ENCODE peak calls at places on chromosomes 1 and 21, in ten cellular contexts. M, D, A, F, E, G, V, X, K and Z are unnamed samples. For H3K4me1, the result is how much of the 10 kb centered on the place peaks cover.

GRCh38 chr1:107544285-107544684 is 403.4 kb downstream of the NTNG1 start:
- DNase-seq in M (no peak), D (no peak), A (no peak), F (no peak), E (no peak), G (no peak), V (no peak), X (no peak), K (no peak), Z (no peak)

GRCh38 chr1:206001476-206001888 is 1.7 kb downstream of the RAB7B start:
- DNase-seq in M (no peak), D (no peak), A (peak), F (peak), E (peak), G (peak), V (no peak), X (no peak), K (peak), Z (peak)

GRCh38 chr1:44038876-44039657 is 7.8 kb upstream of the SLC6A9 start:
- DNase-seq in M (no peak), D (no peak), A (peak), F (no peak), E (no peak), G (no peak), V (no peak), X (no peak), K (no peak), Z (no peak)

GRCh38 chr1:156128749-156129682 is 14.5 kb downstream of the LMNA start:
- DNase-seq in M (no peak), D (no peak), A (peak), F (peak), E (no peak), G (no peak), V (no peak), X (no peak), K (no peak), Z (peak)

GRCh38 chr1:74771913-74772515 is 39.1 kb downstream of the TYW3 start:
- DNase-seq in M (no peak), D (no peak), A (peak), F (peak), E (peak), G (peak), V (no peak), X (no peak), K (no peak), Z (no peak)

GRCh38 chr1:1599919-1600860 is at the start of gene FNDC10:
- DNase-seq in M (no peak), D (no peak), A (no peak), F (no peak), E (no peak), G (no peak), V (no peak), X (peak), K (no peak), Z (no peak)

GRCh38 chr1:187041104-187041503 is 212.4 kb downstream of the PLA2G4A start:
- DNase-seq in M (no peak), D (no peak), A (no peak), F (no peak), E (no peak), G (no peak), V (no peak), X (no peak), K (no peak), Z (no peak)

GRCh38 chr21:15061747-15062146 is 3.1 kb downstream of the NRIP1 start:
- DNase-seq in M (no peak), D (no peak), A (no peak), F (no peak), E (no peak), G (no peak), V (no peak), X (no peak), K (no peak), Z (no peak)

GRCh38 chr1:157141212-157141855 is 3.1 kb upstream of the ETV3 start:
- DNase-seq in M (no peak), D (no peak), A (no peak), F (no peak), E (no peak), G (no peak), V (no peak), X (no peak), K (no peak), Z (no peak)

GRCh38 chr1:7810395-7810794 is 26.3 kb downstream of the PER3 start:
- DNase-seq in M (no peak), D (no peak), A (peak), F (peak), E (peak), G (peak), V (no peak), X (no peak), K (no peak), Z (no peak)

GRCh38 chr1:58931761-58932160 is 147.9 kb upstream of the JUN start:
- DNase-seq in M (no peak), D (no peak), A (no peak), F (no peak), E (no peak), G (no peak), V (no peak), X (no peak), K (no peak), Z (no peak)

GRCh38 chr21:39137248-39138186 is 45.7 kb downstream of the PSMG1 start:
- DNase-seq in M (no peak), D (no peak), A (peak), F (peak), E (peak), G (no peak), V (no peak), X (no peak), K (no peak), Z (no peak)

GRCh38 chr1:91617242-91617837 is 116.7 kb downstream of the CDC7 start:
- DNase-seq in M (peak), D (peak), A (no peak), F (no peak), E (peak), G (no peak), V (no peak), X (peak), K (no peak), Z (peak)

GRCh38 chr1:148353461-148354283 is 129.4 kb downstream of the PPIAL4G start:
- DNase-seq in M (no peak), D (no peak), A (peak), F (peak), E (peak), G (peak), V (no peak), X (no peak), K (no peak), Z (no peak)

GRCh38 chr1:192201303-192201702 is 43.0 kb downstream of the RGS18 start:
- DNase-seq in M (no peak), D (no peak), A (no peak), F (no peak), E (no peak), G (no peak), V (no peak), X (no peak), K (no peak), Z (no peak)

GRCh38 chr1:244187310-244187709 is 136.2 kb downstream of the ZBTB18 start:
- DNase-seq in M (no peak), D (no peak), A (no peak), F (no peak), E (no peak), G (no peak), V (no peak), X (no peak), K (no peak), Z (no peak)

GRCh38 chr1:45667321-45668111 is 18.8 kb downstream of the GPBP1L1 start:
- DNase-seq in M (no peak), D (no peak), A (no peak), F (no peak), E (no peak), G (no peak), V (no peak), X (no peak), K (no peak), Z (no peak)

GRCh38 chr1:112460672-112461071 is 48.1 kb upstream of the WNT2B start:
- DNase-seq in M (no peak), D (no peak), A (peak), F (peak), E (no peak), G (no peak), V (no peak), X (no peak), K (no peak), Z (no peak)

GRCh38 chr1:224340711-224341384 is 10.9 kb upstream of the NVL start:
- DNase-seq in M (peak), D (peak), A (no peak), F (no peak), E (peak), G (no peak), V (no peak), X (peak), K (no peak), Z (no peak)

GRCh38 chr1:41880261-41880660 is 38.5 kb downstream of the HIVEP3 start:
- DNase-seq in M (no peak), D (no peak), A (no peak), F (no peak), E (no peak), G (peak), V (no peak), X (no peak), K (no peak), Z (no peak)

GRCh38 chr1:117779364-117779763 is 150.1 kb downstream of the GDAP2 start:
- DNase-seq in M (no peak), D (no peak), A (no peak), F (no peak), E (no peak), G (no peak), V (no peak), X (no peak), K (no peak), Z (no peak)

DNA sequence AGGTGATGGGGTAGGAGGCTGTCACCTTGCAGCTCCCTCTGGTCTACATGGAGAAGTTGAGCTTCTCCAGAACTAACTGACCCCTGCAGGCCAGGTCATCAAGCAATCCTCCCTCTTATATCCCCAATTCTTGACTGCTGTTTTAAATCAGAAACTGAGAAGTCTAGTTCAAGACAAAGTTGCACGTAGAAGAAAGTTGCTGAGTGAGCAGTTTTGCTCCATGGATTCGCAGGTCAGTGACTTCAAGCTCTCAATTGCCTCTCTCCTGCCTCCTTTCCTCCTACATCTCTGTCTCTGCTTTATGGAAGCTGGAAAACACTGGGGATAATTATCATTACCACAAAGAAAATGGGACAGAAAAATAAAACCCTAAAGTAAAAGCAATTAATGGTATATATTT is 32.8 kb upstream of the GBP5 start:
- DNase-seq in M (no peak), D (no peak), A (no peak), F (no peak), E (no peak), G (no peak), V (no peak), X (no peak), K (no peak), Z (no peak)
- H3K4me3 ChIP-seq in M (no peak), D (no peak), A (no peak), F (no peak), E (no peak), G (no peak), V (no peak), X (no peak), K (no peak), Z (no peak)

GRCh38 chr21:45137612-45137937 is 63.2 kb downstream of the ADARB1 start:
- DNase-seq in M (no peak), D (no peak), A (no peak), F (no peak), E (no peak), G (no peak), V (no peak), X (no peak), K (no peak), Z (no peak)
- H3K27ac ChIP-seq in M (no peak), D (no peak), A (no peak), F (no peak), E (peak), G (no peak), V (no peak), X (no peak), K (peak), Z (no peak)

GRCh38 chr1:162662013-162662412 is 29.7 kb downstream of the DDR2 start:
- DNase-seq in M (no peak), D (no peak), A (no peak), F (no peak), E (no peak), G (no peak), V (no peak), X (no peak), K (no peak), Z (no peak)

GRCh38 chr1:162660598-162660997 is 28.3 kb downstream of the DDR2 start:
- DNase-seq in M (no peak), D (no peak), A (peak), F (peak), E (no peak), G (no peak), V (no peak), X (no peak), K (no peak), Z (no peak)

GRCh38 chr1:162661336-162661735 is 29.1 kb downstream of the DDR2 start:
- DNase-seq in M (no peak), D (no peak), A (no peak), F (no peak), E (no peak), G (no peak), V (no peak), X (no peak), K (no peak), Z (no peak)

GRCh38 chr1:162663589-162664030 is 31.3 kb downstream of the DDR2 start:
- DNase-seq in M (no peak), D (no peak), A (peak), F (peak), E (no peak), G (no peak), V (no peak), X (no peak), K (no peak), Z (peak)

GRCh38 chr1:162663086-162663485 is 30.8 kb downstream of the DDR2 start:
- DNase-seq in M (no peak), D (no peak), A (no peak), F (peak), E (no peak), G (no peak), V (no peak), X (no peak), K (no peak), Z (no peak)
- H3K4me1 ChIP-seq in M (under half), D (under half), A (under half), F (under half), E (under half), G (under half), V (under half), X (under half), K (under half), Z (under half)

GRCh38 chr1:182671779-182672486 is 12.5 kb downstream of the RGS8 start:
- DNase-seq in M (no peak), D (no peak), A (no peak), F (no peak), E (no peak), G (no peak), V (no peak), X (no peak), K (no peak), Z (no peak)
- H3K4me3 ChIP-seq in M (no peak), D (no peak), A (no peak), F (no peak), E (no peak), G (no peak), V (no peak), X (no peak), K (no peak), Z (no peak)

GRCh38 chr1:198756470-198756869 is 117.6 kb downstream of the PTPRC start:
- DNase-seq in M (no peak), D (no peak), A (no peak), F (peak), E (peak), G (no peak), V (no peak), X (no peak), K (no peak), Z (no peak)
- H3K27ac ChIP-seq in M (no peak), D (no peak), A (no peak), F (no peak), E (no peak), G (no peak), V (no peak), X (no peak), K (no peak), Z (no peak)

DNA sequence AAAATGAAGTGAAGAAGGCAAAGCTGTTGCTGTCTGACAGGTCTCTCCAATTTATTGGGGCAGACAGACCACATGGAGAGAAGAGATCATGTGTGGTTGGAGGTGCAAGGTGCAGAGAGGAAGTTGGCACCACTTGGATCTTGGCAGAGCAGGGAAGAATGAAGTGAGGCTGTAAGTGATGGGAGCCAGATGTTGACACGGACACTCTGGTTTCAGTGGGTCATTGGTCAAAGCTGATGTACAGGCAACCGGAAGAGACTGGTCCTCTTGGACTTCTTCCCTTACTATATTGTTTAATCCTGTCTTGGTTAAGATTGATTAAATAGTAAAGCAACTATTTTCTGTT is 49.3 kb downstream of the NENF start:
- DNase-seq in M (no peak), D (no peak), A (no peak), F (no peak), E (peak), G (no peak), V (no peak), X (no peak), K (no peak), Z (no peak)
- H3K4me1 ChIP-seq in M (under half), D (under half), A (under half), F (under half), E (half or more), G (half or more), V (under half), X (under half), K (under half), Z (under half)

GRCh38 chr1:170661646-170662411 is 2.1 kb upstream of the PRRX1 start:
- DNase-seq in M (no peak), D (no peak), A (peak), F (peak), E (no peak), G (no peak), V (no peak), X (no peak), K (no peak), Z (peak)
- H3K4me3 ChIP-seq in M (no peak), D (peak), A (peak), F (no peak), E (no peak), G (no peak), V (peak), X (peak), K (no peak), Z (peak)

GRCh38 chr1:27139980-27140379 is 14.9 kb downstream of the SLC9A1 start:
- DNase-seq in M (no peak), D (no peak), A (no peak), F (no peak), E (no peak), G (no peak), V (no peak), X (no peak), K (no peak), Z (no peak)

GRCh38 chr1:27137022-27137542 is 17.8 kb downstream of the SLC9A1 start:
- DNase-seq in M (no peak), D (no peak), A (no peak), F (peak), E (no peak), G (no peak), V (no peak), X (peak), K (peak), Z (peak)

GRCh38 chr1:27137544-27138075 is 17.3 kb downstream of the SLC9A1 start:
- DNase-seq in M (no peak), D (no peak), A (no peak), F (peak), E (no peak), G (no peak), V (peak), X (peak), K (peak), Z (peak)

GRCh38 chr1:27138368-27138767 is 16.6 kb downstream of the SLC9A1 start:
- DNase-seq in M (no peak), D (no peak), A (no peak), F (no peak), E (no peak), G (no peak), V (no peak), X (no peak), K (no peak), Z (no peak)

GRCh38 chr1:27138927-27139326 is 16.0 kb downstream of the SLC9A1 start:
- DNase-seq in M (no peak), D (no peak), A (no peak), F (no peak), E (no peak), G (no peak), V (no peak), X (no peak), K (no peak), Z (no peak)
- H3K27ac ChIP-seq in M (no peak), D (no peak), A (no peak), F (no peak), E (no peak), G (no peak), V (peak), X (no peak), K (no peak), Z (peak)

GRCh38 chr1:36153476-36153875 is 2.5 kb upstream of the MAP7D1 start:
- DNase-seq in M (no peak), D (no peak), A (no peak), F (no peak), E (no peak), G (no peak), V (no peak), X (no peak), K (no peak), Z (no peak)
- H3K4me1 ChIP-seq in M (half or more), D (under half), A (under half), F (under half), E (under half), G (half or more), V (under half), X (half or more), K (under half), Z (half or more)

DNA sequence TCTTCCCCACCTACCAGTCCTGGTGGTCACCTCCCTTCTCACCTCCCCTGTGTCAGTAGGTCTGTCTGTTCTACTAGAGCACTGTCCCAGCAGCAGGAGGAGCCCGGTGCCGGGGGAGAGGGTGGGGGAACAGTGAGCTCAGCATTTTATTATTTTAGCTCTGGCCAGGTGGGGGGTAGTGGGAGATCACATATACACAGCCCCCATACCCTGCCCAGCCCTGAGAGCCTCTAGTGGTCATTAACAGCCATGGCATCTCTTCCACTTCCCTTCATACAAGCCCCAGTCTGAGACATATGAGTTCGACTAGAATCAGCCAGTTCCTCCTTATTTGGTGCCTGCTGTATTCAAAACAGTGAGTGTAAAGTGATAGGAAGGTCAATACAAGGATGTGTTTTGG is at the start of gene TMOD4:
- DNase-seq in M (no peak), D (no peak), A (no peak), F (peak), E (peak), G (no peak), V (no peak), X (no peak), K (no peak), Z (no peak)
- H3K4me3 ChIP-seq in M (no peak), D (no peak), A (no peak), F (no peak), E (no peak), G (no peak), V (no peak), X (no peak), K (no peak), Z (no peak)